ENCODE peak calls at places on chromosomes 4 and X, in six cellular contexts. Y, P, Z, M, B and K are unnamed samples.

GRCh38 chr4:159227378-159227777 is 124.5 kb downstream of the RAPGEF2 start:
- DNase-seq in Y (no peak), P (no peak), Z (no peak), M (no peak), B (no peak), K (no peak)

GRCh38 chrX:37685452-37686347 is at the start of gene XK:
- DNase-seq in Y (peak), P (peak), Z (peak), M (peak), B (peak), K (peak)

GRCh38 chr4:25916870-25917269 is 2.9 kb downstream of the SMIM20 start:
- DNase-seq in Y (no peak), P (no peak), Z (no peak), M (no peak), B (no peak), K (no peak)

GRCh38 chr4:147723316-147723715 is 8.6 kb upstream of the ARHGAP10 start:
- DNase-seq in Y (no peak), P (no peak), Z (no peak), M (no peak), B (peak), K (peak)

GRCh38 chr4:150280975-150281374 is 202.7 kb downstream of the DCLK2 start:
- DNase-seq in Y (no peak), P (no peak), Z (no peak), M (no peak), B (no peak), K (no peak)

GRCh38 chrX:14837155-14837554 is 35.7 kb downstream of the FANCB start:
- DNase-seq in Y (no peak), P (no peak), Z (no peak), M (no peak), B (no peak), K (no peak)

GRCh38 chr4:42588909-42589308 is 68.0 kb downstream of the ATP8A1 start:
- DNase-seq in Y (no peak), P (no peak), Z (no peak), M (no peak), B (no peak), K (no peak)

GRCh38 chr4:25954293-25954904 is 40.4 kb downstream of the SMIM20 start:
- DNase-seq in Y (no peak), P (no peak), Z (no peak), M (no peak), B (no peak), K (no peak)

GRCh38 chrX:1500701-1501624 is 36.0 kb downstream of the P2RY8 start:
- DNase-seq in Y (no peak), P (no peak), Z (no peak), M (no peak), B (no peak), K (no peak)

GRCh38 chrX:46381630-46382029 is 163.6 kb downstream of the ZNF674 start:
- DNase-seq in Y (no peak), P (peak), Z (peak), M (no peak), B (no peak), K (no peak)

GRCh38 chr4:155900402-155900801 is 3.1 kb upstream of the TDO2 start:
- DNase-seq in Y (peak), P (no peak), Z (no peak), M (peak), B (peak), K (no peak)

GRCh38 chrX:153226344-153227190 is 47.5 kb downstream of the MAGEA1 start:
- DNase-seq in Y (peak), P (no peak), Z (peak), M (peak), B (peak), K (peak)

GRCh38 chr4:30725562-30725961 is 5.4 kb downstream of the PCDH7 start:
- DNase-seq in Y (no peak), P (no peak), Z (no peak), M (no peak), B (peak), K (no peak)

GRCh38 chr4:186684889-186685309 is 38.8 kb downstream of the FAT1 start:
- DNase-seq in Y (no peak), P (no peak), Z (no peak), M (no peak), B (no peak), K (no peak)

GRCh38 chr4:3250438-3250955 is 1.5 kb downstream of the MSANTD1 start:
- DNase-seq in Y (no peak), P (no peak), Z (peak), M (no peak), B (no peak), K (no peak)

GRCh38 chr4:108396900-108397299 is 223.5 kb upstream of the RPL34 start:
- DNase-seq in Y (no peak), P (no peak), Z (no peak), M (peak), B (no peak), K (no peak)

GRCh38 chr4:622071-622995 is 3.0 kb upstream of the PDE6B start:
- DNase-seq in Y (no peak), P (no peak), Z (no peak), M (no peak), B (peak), K (no peak)

GRCh38 chr4:21514022-21514421 is 434.6 kb downstream of the KCNIP4 start:
- DNase-seq in Y (no peak), P (no peak), Z (no peak), M (no peak), B (no peak), K (no peak)

GRCh38 chr4:170122252-170122651 is 32.5 kb upstream of the AADAT start:
- DNase-seq in Y (no peak), P (no peak), Z (no peak), M (peak), B (no peak), K (no peak)

GRCh38 chr4:106194801-106195200 is 121.2 kb downstream of the TBCK start:
- DNase-seq in Y (no peak), P (no peak), Z (no peak), M (no peak), B (peak), K (no peak)

GRCh38 chr4:25449688-25450087 is 72.6 kb downstream of the ANAPC4 start:
- DNase-seq in Y (no peak), P (no peak), Z (no peak), M (no peak), B (no peak), K (no peak)

DNA sequence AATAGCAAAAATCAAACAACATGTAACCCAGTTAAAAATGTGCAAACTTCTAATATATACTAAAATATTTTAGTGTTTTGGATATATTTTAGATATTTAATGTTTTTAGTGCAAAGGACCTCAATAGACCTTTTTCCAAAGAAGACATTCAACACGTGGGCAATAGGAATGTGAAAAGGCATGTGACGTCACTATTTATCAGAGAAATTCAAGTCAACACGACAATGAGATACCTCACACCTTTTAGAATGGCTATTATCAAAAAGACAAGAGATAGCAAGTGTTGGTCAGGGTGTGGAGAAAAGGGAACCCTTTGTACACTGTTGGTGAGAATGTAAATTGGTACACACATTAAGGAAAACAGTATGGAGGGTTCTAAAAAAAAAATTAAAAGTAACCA is 115.6 kb upstream of the FAM47B start:
- DNase-seq in Y (no peak), P (no peak), Z (no peak), M (no peak), B (no peak), K (no peak)
- TF ChIP-seq CTCF in Y (no peak), P (no peak), Z (no peak), M (no peak), B (no peak), K (no peak)

DNA sequence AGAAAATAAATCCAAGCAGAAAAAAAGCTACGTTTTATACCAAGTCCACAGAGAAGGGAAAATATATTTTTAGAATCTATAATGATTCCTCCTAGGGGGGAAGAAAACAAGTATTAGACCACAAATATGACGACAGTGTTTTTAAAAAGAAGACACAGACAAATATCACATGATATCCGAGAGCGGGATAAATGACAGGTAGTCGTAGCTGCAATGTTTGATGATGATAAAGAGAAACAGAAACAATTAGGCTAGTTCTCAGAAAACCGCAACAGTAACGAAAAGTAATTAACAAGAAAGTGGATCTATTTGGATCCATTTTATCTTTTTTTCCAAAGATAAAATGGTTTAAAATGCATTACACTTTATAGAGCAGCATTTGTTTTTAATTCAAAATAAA is 918 bp downstream of the HAUS3 start:
- DNase-seq in Y (no peak), P (no peak), Z (no peak), M (no peak), B (no peak), K (no peak)
- TF ChIP-seq CTCF in Y (no peak), P (no peak), Z (no peak), M (no peak), B (no peak), K (no peak)

GRCh38 chr4:143587703-143588102 is 74.2 kb downstream of the SMARCA5 start:
- DNase-seq in Y (no peak), P (no peak), Z (no peak), M (no peak), B (peak), K (no peak)
- TF ChIP-seq CTCF in Y (no peak), P (no peak), Z (no peak), M (no peak), B (no peak), K (no peak)

DNA sequence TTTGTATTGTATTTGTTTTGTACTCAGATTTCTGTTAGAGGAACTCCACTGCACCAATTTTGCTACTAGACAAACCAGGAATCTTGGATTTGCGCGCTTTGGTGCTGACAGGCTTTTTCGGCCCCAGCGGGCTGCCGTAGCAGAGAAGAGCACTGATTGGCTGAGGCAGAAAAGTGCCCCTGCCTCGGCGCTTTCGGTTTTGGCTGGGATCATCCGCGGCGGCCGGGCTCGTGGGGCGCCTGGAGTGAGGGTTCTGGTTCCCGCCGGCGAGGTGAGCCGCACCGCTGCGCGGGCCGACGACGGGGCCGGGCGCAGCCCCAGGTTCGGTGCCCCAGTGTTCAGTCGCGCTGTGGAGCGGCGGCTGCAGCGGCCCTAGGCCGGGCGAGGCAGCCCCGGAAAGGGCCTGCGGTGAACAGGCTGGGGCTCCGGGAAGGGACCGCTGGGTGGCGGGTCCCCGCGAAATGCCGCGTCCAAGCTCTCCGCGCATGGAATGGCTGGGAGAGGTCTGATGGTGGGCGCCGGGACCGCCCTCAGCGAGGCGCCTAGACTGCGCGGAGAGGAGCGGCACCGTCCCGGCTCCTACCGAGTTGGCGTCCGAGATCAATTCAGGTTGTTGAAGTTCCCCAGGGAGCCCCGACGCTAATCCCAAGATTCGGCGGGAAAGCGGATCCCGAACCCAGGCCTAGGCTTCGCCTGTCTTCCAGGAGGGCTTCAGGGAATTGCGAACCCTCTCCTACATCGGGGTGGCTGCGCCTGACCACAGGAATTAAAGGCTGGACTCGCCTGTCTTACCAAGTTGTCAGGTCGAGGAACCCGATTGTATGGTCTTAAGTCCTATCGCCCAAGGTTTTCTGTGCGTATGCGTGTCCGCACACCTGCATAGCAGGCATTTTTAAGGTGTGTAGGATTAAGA is at the start of gene LSM6:
- DNase-seq in Y (peak), P (peak), Z (peak), M (peak), B (peak), K (peak)
- TF ChIP-seq CTCF in Y (no peak), P (peak), Z (no peak), M (no peak), B (no peak), K (peak)

DNA sequence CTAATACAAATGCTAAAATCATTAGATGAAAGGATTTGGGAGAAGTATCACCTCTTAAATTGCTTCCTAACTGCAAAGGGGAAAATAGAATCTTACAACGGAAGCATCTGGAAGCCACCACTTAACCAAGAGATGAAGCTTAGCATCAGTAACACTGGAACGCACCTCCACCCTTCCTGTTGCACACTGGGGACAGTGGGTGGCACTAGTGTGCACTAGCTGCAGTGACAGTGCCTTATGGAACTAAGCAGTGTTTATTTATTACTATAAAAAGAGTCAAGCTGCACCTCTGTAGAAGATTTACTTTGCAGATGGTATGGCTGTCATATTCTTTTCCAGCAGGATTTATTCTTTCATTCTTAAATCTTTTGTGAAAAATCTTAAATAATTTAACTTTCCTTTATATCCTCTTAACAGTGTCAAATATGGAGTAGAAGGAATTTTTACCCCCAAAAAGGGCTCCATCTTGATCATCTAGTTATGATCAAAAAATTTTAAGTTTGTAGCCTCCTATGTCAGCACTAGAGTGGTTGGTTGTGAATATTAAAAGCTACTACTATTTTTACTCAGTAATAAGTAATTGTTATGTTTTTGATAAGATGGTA is 76.7 kb downstream of the SCD5 start:
- DNase-seq in Y (no peak), P (no peak), Z (peak), M (peak), B (peak), K (no peak)
- TF ChIP-seq CTCF in Y (peak), P (peak), Z (no peak), M (peak), B (peak), K (peak)

GRCh38 chr4:80180743-80181142 is 16.6 kb upstream of the PRDM8 start:
- DNase-seq in Y (no peak), P (no peak), Z (no peak), M (no peak), B (no peak), K (no peak)

GRCh38 chr4:80183196-80184052 is 13.9 kb upstream of the PRDM8 start:
- DNase-seq in Y (no peak), P (peak), Z (no peak), M (no peak), B (no peak), K (no peak)

GRCh38 chr4:80182237-80182866 is 15.0 kb upstream of the PRDM8 start:
- DNase-seq in Y (no peak), P (no peak), Z (no peak), M (no peak), B (no peak), K (no peak)

GRCh38 chr4:80178964-80179363 is 18.3 kb upstream of the PRDM8 start:
- DNase-seq in Y (no peak), P (no peak), Z (no peak), M (no peak), B (no peak), K (no peak)

DNA sequence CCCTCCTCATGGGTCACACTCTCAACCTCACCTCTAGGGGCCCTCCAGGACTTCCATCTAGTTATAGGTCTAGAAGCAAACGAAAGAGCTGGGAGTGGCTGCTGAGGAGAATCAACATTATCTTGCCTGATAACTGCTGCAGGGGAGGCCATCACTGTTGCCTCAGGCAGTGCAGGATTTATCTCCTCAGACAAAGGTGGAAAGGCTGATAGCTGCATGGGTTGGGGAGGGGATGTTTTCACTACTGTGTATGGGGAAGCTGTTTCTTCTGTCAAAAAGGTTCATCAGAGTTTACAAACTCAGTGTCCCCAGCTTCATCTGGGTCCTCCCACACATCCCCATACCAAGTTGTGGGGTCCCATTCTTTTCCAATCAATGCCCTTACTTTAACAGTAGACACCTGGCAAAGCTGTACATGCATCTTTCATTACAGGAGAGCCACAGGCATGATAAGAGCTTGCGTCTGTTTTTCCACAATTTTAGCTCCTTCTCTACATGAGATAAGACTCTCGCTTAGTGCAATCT is 17.6 kb upstream of the PRDM8 start:
- DNase-seq in Y (no peak), P (no peak), Z (no peak), M (no peak), B (no peak), K (no peak)
- TF ChIP-seq CTCF in Y (no peak), P (no peak), Z (no peak), M (no peak), B (no peak), K (no peak)

GRCh38 chr4:7297881-7298280 is 105.5 kb downstream of the SORCS2 start:
- DNase-seq in Y (no peak), P (no peak), Z (no peak), M (no peak), B (no peak), K (no peak)

GRCh38 chr4:7297374-7297773 is 105.0 kb downstream of the SORCS2 start:
- DNase-seq in Y (no peak), P (no peak), Z (no peak), M (no peak), B (no peak), K (no peak)

GRCh38 chr4:7295201-7295916 is 103.0 kb downstream of the SORCS2 start:
- DNase-seq in Y (no peak), P (peak), Z (no peak), M (no peak), B (no peak), K (peak)

GRCh38 chr4:7296661-7297335 is 104.5 kb downstream of the SORCS2 start:
- DNase-seq in Y (no peak), P (no peak), Z (no peak), M (no peak), B (no peak), K (no peak)

DNA sequence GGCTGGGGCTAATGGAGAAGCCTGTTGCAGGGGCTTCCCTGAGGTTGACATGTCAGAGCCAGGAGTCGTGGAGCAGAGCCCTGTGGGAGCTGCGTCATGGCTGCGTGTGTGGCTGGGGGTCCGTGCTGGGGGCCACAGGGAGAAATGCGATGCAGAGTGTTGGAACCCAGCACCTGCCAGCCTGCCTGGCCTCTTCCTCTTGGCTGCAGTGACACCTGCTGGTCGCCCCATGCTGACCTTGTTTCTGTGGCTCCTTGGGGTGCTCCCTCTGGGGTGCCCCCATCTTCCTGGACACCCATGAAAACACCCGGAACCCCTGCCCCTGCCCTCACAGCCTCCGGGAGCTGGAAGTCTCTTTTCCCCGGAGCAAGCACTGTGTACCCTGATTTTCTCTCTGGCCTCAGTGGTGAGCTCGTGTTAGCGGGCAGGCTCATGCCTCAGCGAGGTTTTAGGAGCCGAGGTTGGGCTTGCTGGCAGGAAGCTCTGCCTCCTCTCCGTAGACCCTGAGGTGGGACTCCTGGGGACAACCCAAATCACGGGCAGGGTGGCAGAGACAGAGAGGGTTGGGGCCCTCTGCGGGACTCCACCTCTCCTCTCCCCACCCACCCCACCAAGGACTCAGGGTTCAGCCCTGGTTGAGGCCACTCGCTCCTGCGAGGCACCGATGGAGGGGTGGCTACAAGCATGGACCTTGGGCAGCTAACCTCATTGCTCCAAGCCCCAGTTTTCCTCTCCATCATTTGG is 103.8 kb downstream of the SORCS2 start:
- DNase-seq in Y (peak), P (peak), Z (peak), M (peak), B (peak), K (peak)
- TF ChIP-seq CTCF in Y (peak), P (peak), Z (peak), M (no peak), B (peak), K (peak)

DNA sequence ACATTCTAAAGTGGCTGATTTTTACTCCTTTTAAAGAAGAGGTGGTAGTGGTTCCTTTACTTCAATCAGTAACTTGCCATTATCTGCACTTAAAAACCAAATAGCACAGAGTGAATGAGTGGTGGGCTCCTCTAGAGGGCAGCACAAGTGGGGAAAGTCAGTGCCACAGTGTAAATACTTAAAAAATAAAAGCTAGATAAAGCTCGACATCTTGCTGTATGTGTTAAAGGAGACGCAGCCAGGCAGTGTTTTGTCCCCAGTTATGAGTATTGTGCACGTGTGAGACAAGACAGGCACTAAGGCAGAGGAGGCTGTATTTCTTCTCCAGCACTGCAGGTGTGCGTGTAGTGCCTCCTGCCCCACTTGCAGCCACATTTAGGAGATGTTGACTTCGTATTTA is 24.6 kb downstream of the NAP1L5 start:
- DNase-seq in Y (peak), P (no peak), Z (peak), M (no peak), B (peak), K (no peak)
- TF ChIP-seq CTCF in Y (peak), P (peak), Z (peak), M (peak), B (peak), K (peak)

GRCh38 chr4:122508083-122508482 is 51.6 kb upstream of the IL2 start:
- DNase-seq in Y (no peak), P (no peak), Z (no peak), M (no peak), B (no peak), K (no peak)
- TF ChIP-seq CTCF in Y (no peak), P (no peak), Z (no peak), M (no peak), B (no peak), K (no peak)